ENCODE peak calls at places on chromosomes 5 and 9, in eight cellular contexts. O is left ventricle myocardium inferior, H is HCT116, L is transverse colon, U is heart right ventricle, W is neuronal stem cell, B is spleen, Q is tibial nerve. Y is an unnamed sample.

GRCh38 chr9:129094387-129095169 is 13.7 kb downstream of the DOLPP1 start:
- DNase-seq in Q (no peak), W (no peak), H (no peak), U (no peak), L (no peak), O (no peak), B (no peak), Y (no peak)

GRCh38 chr9:73039253-73039915 is 86.5 kb upstream of the ALDH1A1 start:
- DNase-seq in L (peak; percentile 22), U (no peak), Q (peak; percentile 93), O (no peak), H (no peak), W (no peak), B (no peak), Y (no peak)

GRCh38 chr5:149902177-149902576 is 42.4 kb downstream of the PDE6A start:
- DNase-seq in U (no peak), B (no peak), Q (no peak), H (no peak), O (no peak), L (no peak), W (no peak), Y (no peak)

GRCh38 chr5:80963966-80964481 is 3.9 kb downstream of the RASGRF2 start:
- DNase-seq in O (no peak), L (no peak), Q (no peak), W (no peak), B (no peak), H (no peak), U (no peak), Y (no peak)

GRCh38 chr5:107781451-107781850 is 110.7 kb upstream of the EFNA5 start:
- DNase-seq in B (no peak), O (no peak), W (no peak), U (no peak), Q (no peak), H (no peak), L (no peak), Y (no peak)

GRCh38 chr5:105504-106080 is 13.6 kb downstream of the PLEKHG4B start:
- DNase-seq in O (no peak), W (no peak), Q (no peak), H (no peak), L (no peak), U (no peak), B (no peak), Y (no peak)

GRCh38 chr5:138438724-138439536 is at the start of gene REEP2:
- DNase-seq in L (peak; percentile 25), U (peak; percentile 41), O (peak; percentile 37), Q (no peak), B (peak; percentile 87), W (peak; percentile 80), H (no peak), Y (peak; percentile 80)

GRCh38 chr9:75149841-75150241 is 61.5 kb downstream of the OSTF1 start:
- DNase-seq in H (no peak), B (no peak), O (no peak), U (no peak), L (no peak), Q (peak; percentile 6), W (no peak), Y (no peak)

GRCh38 chr5:38135486-38136031 is 122.8 kb upstream of the EGFLAM start:
- DNase-seq in W (no peak), L (no peak), U (no peak), B (no peak), Q (no peak), O (no peak), H (no peak), Y (no peak)

GRCh38 chr5:135376961-135377621 is 21.9 kb downstream of the MACROH2A1 start:
- DNase-seq in W (no peak), O (no peak), H (no peak), L (no peak), B (peak; percentile 65), Q (no peak), U (no peak), Y (peak; percentile 29)

GRCh38 chr9:137479892-137480685 is 21.0 kb upstream of the NSMF start:
- DNase-seq in Q (no peak), W (no peak), O (no peak), U (no peak), L (no peak), B (peak; percentile 50), H (no peak), Y (peak; percentile 18)

GRCh38 chr5:132657676-132658382 is at the start of gene IL13:
- DNase-seq in U (no peak), W (no peak), Q (no peak), L (no peak), H (no peak), B (no peak), O (no peak), Y (no peak)

GRCh38 chr5:135600971-135601381 is 22.2 kb upstream of the CXCL14 start:
- DNase-seq in O (no peak), W (no peak), U (no peak), H (no peak), B (no peak), L (no peak), Q (no peak), Y (no peak)

GRCh38 chr5:177309351-177310191 is 2.1 kb downstream of the MXD3 start:
- DNase-seq in L (peak; percentile 80), W (peak; percentile 68), O (peak; percentile 66), B (peak; percentile 92), U (peak; percentile 54), H (peak; percentile 81), Q (no peak), Y (peak; percentile 80)

GRCh38 chr5:154254886-154255285 is 64.4 kb downstream of the GALNT10 start:
- DNase-seq in U (no peak), O (no peak), H (no peak), B (no peak), W (no peak), Q (no peak), L (no peak), Y (no peak)

GRCh38 chr5:58335518-58335917 is 124.4 kb downstream of the PLK2 start:
- DNase-seq in W (no peak), U (no peak), Q (no peak), H (peak; percentile 10), O (no peak), B (no peak), L (no peak), Y (no peak)

GRCh38 chr9:14031015-14031414 is 282.9 kb downstream of the NFIB start:
- DNase-seq in W (peak; percentile 29), O (peak; percentile 26), U (peak; percentile 18), H (no peak), L (no peak), B (no peak), Q (peak; percentile 29), Y (peak; percentile 38)

GRCh38 chr5:17732351-17732923 is 98.2 kb downstream of the TAF11L14 start:
- DNase-seq in O (no peak), L (no peak), B (no peak), U (no peak), Q (no peak), W (no peak), H (no peak), Y (no peak)

GRCh38 chr9:121963542-121963995 is 129.5 kb downstream of the TTLL11 start:
- DNase-seq in U (no peak), L (no peak), O (no peak), H (no peak), B (no peak), W (no peak), Q (no peak), Y (no peak)
- H3K4me3 ChIP-seq in U (no peak overlapping the region), L (no peak overlapping the region), O (no peak overlapping the region), H (no peak overlapping the region), B (no peak overlapping the region), W (no peak overlapping the region), Q (no peak overlapping the region), Y (no peak overlapping the region)

GRCh38 chr5:112995764-112996618 is 19.4 kb downstream of the DCP2 start:
- DNase-seq in H (peak; percentile 42), U (peak; percentile 56), O (peak; percentile 55), L (peak; percentile 73), W (peak; percentile 66), B (peak; percentile 80), Q (peak; percentile 95), Y (peak; percentile 73)
- H3K36me3 ChIP-seq in H (peaks cover 7% of the 10 kb centered on the region), U (no peaks in the 10 kb centered on the region), O (peaks cover 27% of the 10 kb centered on the region), L (no peaks in the 10 kb centered on the region), W (peaks cover 96% of the 10 kb centered on the region), B (peaks cover 87% of the 10 kb centered on the region), Q (no peaks in the 10 kb centered on the region), Y (peaks cover 28% of the 10 kb centered on the region)

DNA sequence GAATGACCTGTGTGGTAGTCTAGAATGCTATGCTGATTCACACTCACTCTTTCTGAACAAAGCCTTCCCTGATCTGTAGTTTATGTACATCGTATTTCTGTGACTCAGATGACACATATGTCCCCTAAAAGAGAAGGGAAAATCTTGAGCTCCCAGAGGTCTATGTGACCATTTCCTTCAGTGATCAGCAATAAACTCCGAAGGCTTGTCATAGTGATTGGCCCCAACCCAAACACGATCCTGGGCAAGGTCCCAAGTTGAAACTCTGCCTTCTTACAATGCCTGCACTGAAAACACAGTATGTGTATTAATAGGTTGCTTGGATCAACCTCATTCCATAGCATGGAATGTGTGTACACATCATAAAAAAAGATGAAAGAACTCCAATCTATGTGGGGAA is 685.8 kb downstream of the MAT2B start:
- DNase-seq in L (peak; percentile 66), H (no peak), O (peak; percentile 47), B (no peak), Q (no peak), W (no peak), U (peak; percentile 16), Y (no peak)
- H3K4me1 ChIP-seq in L (no peaks in the 10 kb centered on the region), H (no peaks in the 10 kb centered on the region), O (peaks cover 26% of the 10 kb centered on the region), B (no peaks in the 10 kb centered on the region), Q (no peaks in the 10 kb centered on the region), W (peaks cover 4% of the 10 kb centered on the region), U (peaks cover 2% of the 10 kb centered on the region), Y (peaks cover 6% of the 10 kb centered on the region)

GRCh38 chr9:93210974-93211653 is 27.2 kb downstream of the WNK2 start:
- DNase-seq in U (no peak), Q (no peak), B (no peak), L (no peak), O (no peak), H (no peak), W (no peak), Y (no peak)

GRCh38 chr9:93210324-93210973 is 26.5 kb downstream of the WNK2 start:
- DNase-seq in W (no peak), Q (no peak), O (no peak), L (no peak), B (peak; percentile 58), H (no peak), U (no peak), Y (no peak)

GRCh38 chr9:93211654-93212001 is 27.7 kb downstream of the WNK2 start:
- DNase-seq in W (no peak), U (no peak), B (no peak), H (no peak), O (no peak), L (no peak), Q (no peak), Y (no peak)

GRCh38 chr9:93209576-93210323 is 25.8 kb downstream of the WNK2 start:
- DNase-seq in O (no peak), H (no peak), B (no peak), W (no peak), U (no peak), Q (no peak), L (no peak), Y (no peak)

GRCh38 chr9:93212409-93212808 is 28.5 kb downstream of the WNK2 start:
- DNase-seq in B (peak; percentile 56), Q (no peak), L (no peak), U (no peak), O (no peak), W (no peak), H (no peak), Y (no peak)
- H3K4me3 ChIP-seq in B (no peak overlapping the region), Q (no peak overlapping the region), L (no peak overlapping the region), U (no peak overlapping the region), O (no peak overlapping the region), W (no peak overlapping the region), H (no peak overlapping the region), Y (no peak overlapping the region)